ENCODE peak calls at places on chromosomes 13 and 19, in six cellular contexts. One of them, this sample, is unnamed.

GRCh38 chr19:23116802-23117571 is at the start of gene ZNF730:
- DNase-seq in uterus: peak; percentile 18
- DNase-seq in colonic mucosa: peak; percentile 53
- DNase-seq in GM23248: peak; percentile 78
- DNase-seq in A549: no peak
- DNase-seq in thoracic aorta: no peak
- DNase-seq in this sample: peak; percentile 37

GRCh38 chr19:34430738-34431625 is 2.8 kb downstream of the UBA2 start:
- DNase-seq in uterus: no peak
- DNase-seq in colonic mucosa: no peak
- DNase-seq in GM23248: peak; percentile 73
- DNase-seq in A549: peak; percentile 84
- DNase-seq in thoracic aorta: no peak
- DNase-seq in this sample: peak; percentile 11

GRCh38 chr13:45280751-45281634 is 60.0 kb downstream of the TPT1 start:
- DNase-seq in uterus: peak; percentile 48
- DNase-seq in colonic mucosa: peak; percentile 76
- DNase-seq in GM23248: peak; percentile 90
- DNase-seq in A549: peak; percentile 67
- DNase-seq in thoracic aorta: peak; percentile 16
- DNase-seq in this sample: peak; percentile 71

GRCh38 chr13:111115841-111116500 is 861 bp downstream of the ARHGEF7 start:
- DNase-seq in uterus: peak; percentile 72
- DNase-seq in colonic mucosa: no peak
- DNase-seq in GM23248: peak; percentile 94
- DNase-seq in A549: no peak
- DNase-seq in thoracic aorta: no peak
- DNase-seq in this sample: peak; percentile 47

GRCh38 chr19:33416307-33417215 is 43.1 kb downstream of the CEBPG start:
- DNase-seq in uterus: no peak
- DNase-seq in colonic mucosa: peak; percentile 79
- DNase-seq in GM23248: peak; percentile 71
- DNase-seq in A549: peak; percentile 84
- DNase-seq in thoracic aorta: no peak
- DNase-seq in this sample: peak; percentile 79

GRCh38 chr13:88022826-88023225 is 351.7 kb downstream of the SLITRK5 start:
- DNase-seq in uterus: no peak
- DNase-seq in colonic mucosa: no peak
- DNase-seq in GM23248: no peak
- DNase-seq in A549: no peak
- DNase-seq in thoracic aorta: no peak
- DNase-seq in this sample: no peak

GRCh38 chr19:33458807-33459206 is 62.8 kb downstream of the PEPD start:
- DNase-seq in uterus: no peak
- DNase-seq in colonic mucosa: no peak
- DNase-seq in GM23248: no peak
- DNase-seq in A549: no peak
- DNase-seq in thoracic aorta: no peak
- DNase-seq in this sample: no peak

GRCh38 chr19:55472463-55472862 is 4.0 kb upstream of the ZNF628 start:
- DNase-seq in uterus: no peak
- DNase-seq in colonic mucosa: no peak
- DNase-seq in GM23248: peak; percentile 67
- DNase-seq in A549: peak; percentile 80
- DNase-seq in thoracic aorta: no peak
- DNase-seq in this sample: no peak

GRCh38 chr19:14091086-14091884 is 734 bp upstream of the SAMD1 start:
- DNase-seq in uterus: peak; percentile 80
- DNase-seq in colonic mucosa: peak; percentile 84
- DNase-seq in GM23248: peak; percentile 74
- DNase-seq in A549: peak; percentile 67
- DNase-seq in thoracic aorta: no peak
- DNase-seq in this sample: peak; percentile 54

GRCh38 chr13:100673376-100673830 is 1.2 kb downstream of the TMTC4 start:
- DNase-seq in uterus: no peak
- DNase-seq in colonic mucosa: peak; percentile 22
- DNase-seq in GM23248: no peak
- DNase-seq in A549: no peak
- DNase-seq in thoracic aorta: no peak
- DNase-seq in this sample: peak; percentile 20

GRCh38 chr19:55094456-55095259 is 19.0 kb downstream of the EPS8L1 start:
- DNase-seq in uterus: no peak
- DNase-seq in colonic mucosa: no peak
- DNase-seq in GM23248: no peak
- DNase-seq in A549: no peak
- DNase-seq in thoracic aorta: no peak
- DNase-seq in this sample: peak; percentile 8

GRCh38 chr19:38090561-38090960 is 133.5 kb downstream of the DPF1 start:
- DNase-seq in uterus: no peak
- DNase-seq in colonic mucosa: no peak
- DNase-seq in GM23248: no peak
- DNase-seq in A549: no peak
- DNase-seq in thoracic aorta: no peak
- DNase-seq in this sample: peak; percentile 16

GRCh38 chr19:50324331-50324730 is 4.8 kb downstream of the KCNC3 start:
- DNase-seq in uterus: no peak
- DNase-seq in colonic mucosa: no peak
- DNase-seq in GM23248: no peak
- DNase-seq in A549: no peak
- DNase-seq in thoracic aorta: no peak
- DNase-seq in this sample: no peak
- H3K27ac ChIP-seq in uterus: no peak overlapping the region
- H3K27ac ChIP-seq in colonic mucosa: no peak overlapping the region
- H3K27ac ChIP-seq in GM23248: no peak overlapping the region
- H3K27ac ChIP-seq in A549: no peak overlapping the region
- H3K27ac ChIP-seq in thoracic aorta: no peak overlapping the region
- H3K27ac ChIP-seq in this sample: no peak overlapping the region

GRCh38 chr13:50783940-50784339 is 59.6 kb downstream of the DLEU7 start:
- DNase-seq in uterus: no peak
- DNase-seq in colonic mucosa: no peak
- DNase-seq in GM23248: no peak
- DNase-seq in A549: no peak
- DNase-seq in thoracic aorta: no peak
- DNase-seq in this sample: no peak
- H3K27ac ChIP-seq in uterus: no peak overlapping the region
- H3K27ac ChIP-seq in colonic mucosa: no peak overlapping the region
- H3K27ac ChIP-seq in GM23248: no peak overlapping the region
- H3K27ac ChIP-seq in A549: no peak overlapping the region
- H3K27ac ChIP-seq in thoracic aorta: no peak overlapping the region
- H3K27ac ChIP-seq in this sample: no peak overlapping the region

DNA sequence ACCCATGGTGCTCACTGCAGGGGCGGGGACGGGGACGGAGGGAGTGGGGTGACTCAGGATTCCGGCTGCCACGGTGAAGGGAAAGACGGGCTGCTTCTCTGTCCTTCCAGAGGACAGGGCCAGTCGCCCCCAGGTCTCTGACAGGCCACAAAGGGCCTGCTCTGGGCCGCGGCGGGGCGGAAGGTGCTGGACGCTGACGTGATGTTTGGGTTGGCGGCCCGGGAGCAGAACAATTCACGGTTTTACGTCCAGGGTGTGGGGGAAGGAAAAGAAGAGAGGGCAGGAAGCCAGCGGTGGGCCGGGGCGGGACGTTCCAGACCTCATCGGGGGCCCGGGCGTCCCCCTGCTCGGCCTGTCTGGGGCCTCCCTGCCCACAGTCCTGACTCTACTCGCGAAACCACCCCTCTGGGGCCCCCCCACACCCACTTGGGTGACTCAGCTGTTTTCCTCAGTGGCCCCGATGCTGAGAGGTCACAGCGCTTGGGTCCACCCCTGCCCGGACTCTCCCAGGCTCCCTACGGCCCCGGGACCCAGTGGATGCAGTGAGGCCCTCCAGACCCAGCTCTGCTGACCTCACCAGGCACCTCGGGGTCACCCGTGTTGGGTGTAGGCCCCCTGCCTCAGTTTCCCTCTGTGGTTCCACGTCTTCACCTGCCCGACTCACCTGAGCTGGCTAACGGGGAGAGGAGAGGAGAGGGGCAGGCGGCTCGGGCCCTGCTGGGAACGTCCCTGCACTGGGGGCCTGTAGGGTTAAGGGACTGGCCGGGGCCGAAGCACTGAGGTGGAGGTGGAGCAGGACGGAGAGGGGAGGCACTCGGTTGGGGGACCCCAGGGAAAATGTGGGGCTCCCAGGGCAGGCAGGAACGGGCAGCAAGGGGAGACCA is 29.2 kb downstream of the PIP5K1C start:
- DNase-seq in uterus: peak; percentile 91
- DNase-seq in colonic mucosa: peak; percentile 51
- DNase-seq in GM23248: peak; percentile 85
- DNase-seq in A549: no peak
- DNase-seq in thoracic aorta: peak; percentile 74
- DNase-seq in this sample: peak; percentile 36
- H3K27ac ChIP-seq in uterus: peak overlapping the region; percentile 95
- H3K27ac ChIP-seq in colonic mucosa: peak overlapping the region; percentile 76
- H3K27ac ChIP-seq in GM23248: peak overlapping the region; percentile 89
- H3K27ac ChIP-seq in A549: peak overlapping the region; percentile 44
- H3K27ac ChIP-seq in thoracic aorta: peak overlapping the region; percentile 100
- H3K27ac ChIP-seq in this sample: peak overlapping the region; percentile 14

GRCh38 chr19:31214086-31214485 is 135.2 kb downstream of the TSHZ3 start:
- DNase-seq in uterus: peak; percentile 40
- DNase-seq in colonic mucosa: peak; percentile 42
- DNase-seq in GM23248: peak; percentile 100
- DNase-seq in A549: peak; percentile 84
- DNase-seq in thoracic aorta: peak; percentile 34
- DNase-seq in this sample: no peak
- H3K27ac ChIP-seq in uterus: no peak overlapping the region
- H3K27ac ChIP-seq in colonic mucosa: no peak overlapping the region
- H3K27ac ChIP-seq in GM23248: peak overlapping the region; percentile 83
- H3K27ac ChIP-seq in A549: no peak overlapping the region
- H3K27ac ChIP-seq in thoracic aorta: no peak overlapping the region
- H3K27ac ChIP-seq in this sample: no peak overlapping the region

GRCh38 chr19:661427-662196 is 1.4 kb downstream of the RNF126 start:
- DNase-seq in uterus: no peak
- DNase-seq in colonic mucosa: peak; percentile 72
- DNase-seq in GM23248: peak; percentile 68
- DNase-seq in A549: no peak
- DNase-seq in thoracic aorta: no peak
- DNase-seq in this sample: peak; percentile 34

GRCh38 chr19:663682-664117 is 686 bp upstream of the RNF126 start:
- DNase-seq in uterus: no peak
- DNase-seq in colonic mucosa: no peak
- DNase-seq in GM23248: no peak
- DNase-seq in A549: no peak
- DNase-seq in thoracic aorta: no peak
- DNase-seq in this sample: no peak

GRCh38 chr19:662207-662961 is 630 bp downstream of the RNF126 start:
- DNase-seq in uterus: no peak
- DNase-seq in colonic mucosa: peak; percentile 80
- DNase-seq in GM23248: peak; percentile 76
- DNase-seq in A549: peak; percentile 46
- DNase-seq in thoracic aorta: no peak
- DNase-seq in this sample: peak; percentile 77

GRCh38 chr19:664913-665443 is 2.0 kb upstream of the RNF126 start:
- DNase-seq in uterus: peak; percentile 83
- DNase-seq in colonic mucosa: peak; percentile 90
- DNase-seq in GM23248: peak; percentile 79
- DNase-seq in A549: peak; percentile 81
- DNase-seq in thoracic aorta: peak; percentile 41
- DNase-seq in this sample: peak; percentile 83

DNA sequence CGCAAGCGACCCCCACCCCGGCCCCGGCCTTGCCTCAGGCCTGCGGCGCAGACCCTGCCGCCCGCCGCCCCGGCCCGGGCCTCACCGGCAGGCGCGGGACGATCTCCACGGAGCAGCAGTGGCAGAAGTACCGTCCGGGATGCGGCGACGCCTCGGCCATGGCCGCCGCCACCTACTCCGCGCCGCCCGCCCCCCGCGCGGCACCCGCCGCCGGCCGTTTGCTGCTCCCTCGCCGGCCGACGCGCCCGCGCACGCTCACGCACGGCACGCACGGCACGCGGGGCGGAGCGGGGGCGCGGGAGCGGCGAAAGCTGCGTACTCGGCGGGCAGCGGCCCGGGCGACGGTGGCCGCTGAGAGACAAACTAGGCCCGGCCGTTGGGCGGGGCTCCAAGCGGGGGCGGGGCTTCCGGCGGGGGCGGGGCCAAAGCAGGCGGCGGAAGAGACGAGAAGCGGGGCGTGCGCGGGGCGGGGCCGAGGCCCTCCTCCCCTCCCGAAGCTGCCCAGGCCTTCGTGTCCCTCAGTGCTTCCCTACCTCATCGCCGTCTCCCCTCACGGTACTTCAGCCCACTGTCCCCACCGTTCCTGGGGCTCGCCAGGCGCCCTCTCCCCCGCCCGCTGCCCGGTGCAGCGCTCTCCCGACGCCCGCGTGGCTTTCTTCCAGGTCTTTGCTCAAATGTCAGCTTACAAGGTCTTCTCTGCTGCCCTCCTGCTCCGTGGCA is at the start of gene RNF126:
- DNase-seq in uterus: peak; percentile 94
- DNase-seq in colonic mucosa: peak; percentile 94
- DNase-seq in GM23248: peak; percentile 97
- DNase-seq in A549: peak; percentile 87
- DNase-seq in thoracic aorta: peak; percentile 69
- DNase-seq in this sample: peak; percentile 92
- H3K27ac ChIP-seq in uterus: peak within 1 kb of the TSS; percentile 91
- H3K27ac ChIP-seq in colonic mucosa: peak within 1 kb of the TSS; percentile 89
- H3K27ac ChIP-seq in GM23248: peak within 1 kb of the TSS; percentile 91
- H3K27ac ChIP-seq in A549: peak within 1 kb of the TSS; percentile 100
- H3K27ac ChIP-seq in thoracic aorta: peak within 1 kb of the TSS; percentile 86
- H3K27ac ChIP-seq in this sample: peak within 1 kb of the TSS; percentile 90

GRCh38 chr13:39023761-39024160 is 14.1 kb downstream of the PROSER1 start:
- DNase-seq in uterus: no peak
- DNase-seq in colonic mucosa: peak; percentile 61
- DNase-seq in GM23248: no peak
- DNase-seq in A549: no peak
- DNase-seq in thoracic aorta: no peak
- DNase-seq in this sample: no peak
- H3K27ac ChIP-seq in uterus: no peak overlapping the region
- H3K27ac ChIP-seq in colonic mucosa: no peak overlapping the region
- H3K27ac ChIP-seq in GM23248: no peak overlapping the region
- H3K27ac ChIP-seq in A549: no peak overlapping the region
- H3K27ac ChIP-seq in thoracic aorta: no peak overlapping the region
- H3K27ac ChIP-seq in this sample: no peak overlapping the region

DNA sequence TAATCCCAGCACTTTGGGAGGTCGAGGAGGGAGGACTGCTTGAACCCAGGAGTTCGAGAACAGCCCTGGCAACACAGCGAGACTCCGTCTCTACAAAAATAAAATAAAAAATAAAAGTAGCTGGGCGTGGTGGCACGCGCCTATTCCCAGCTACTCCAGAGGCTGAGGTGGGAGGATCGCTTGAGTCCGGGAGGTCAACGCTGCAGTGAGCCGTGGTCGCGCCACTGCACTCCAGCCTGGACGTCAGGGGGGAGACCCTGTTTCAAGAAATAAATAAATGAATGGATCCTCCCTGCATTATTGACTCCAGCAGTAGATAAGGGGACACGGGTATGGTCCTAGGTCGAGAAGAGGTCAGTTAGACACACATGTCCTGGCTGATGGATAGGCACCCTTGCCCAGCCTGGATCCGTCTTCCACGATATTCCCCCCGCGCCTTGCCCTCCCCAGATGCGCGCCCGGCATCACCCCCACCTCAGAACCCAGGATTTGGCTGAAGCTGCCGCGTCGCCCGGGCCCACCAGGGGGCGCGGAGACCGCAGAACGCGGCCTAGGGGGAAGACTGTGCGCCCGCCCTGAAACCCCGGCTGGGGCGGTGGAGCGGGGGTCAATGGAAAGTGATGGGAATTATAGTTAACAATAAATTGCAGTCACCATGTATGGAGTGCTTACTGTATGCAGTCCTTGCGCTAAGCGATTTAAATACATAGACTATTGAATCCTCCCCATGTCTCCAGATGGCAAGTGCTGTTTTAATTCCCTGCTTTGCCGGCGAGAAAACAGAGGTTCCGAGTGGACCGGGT is 2.1 kb upstream of the HOOK2 start:
- DNase-seq in uterus: peak; percentile 83
- DNase-seq in colonic mucosa: peak; percentile 90
- DNase-seq in GM23248: peak; percentile 87
- DNase-seq in A549: peak; percentile 77
- DNase-seq in thoracic aorta: no peak
- DNase-seq in this sample: peak; percentile 84
- H3K27ac ChIP-seq in uterus: peak overlapping the region; percentile 88
- H3K27ac ChIP-seq in colonic mucosa: peak overlapping the region; percentile 91
- H3K27ac ChIP-seq in GM23248: peak overlapping the region; percentile 96
- H3K27ac ChIP-seq in A549: peak overlapping the region; percentile 91
- H3K27ac ChIP-seq in thoracic aorta: peak overlapping the region; percentile 94
- H3K27ac ChIP-seq in this sample: peak overlapping the region; percentile 87

This sample was measured in body of pancreas.